ENCODE peak calls at places on chromosomes 1 and 21, in four cellular contexts. I is SK-N-SH, Q is HepG2, B is HCT116. V is an unnamed sample.

GRCh38 chr1:225950905-225951351 is 9.9 kb upstream of the LEFTY2 start:
- DNase-seq in Q (no peak), I (no peak), B (no peak), V (peak)

GRCh38 chr1:159008744-159009188 is 941 bp upstream of the IFI16 start:
- DNase-seq in B (no peak), Q (no peak), I (no peak), V (no peak)

GRCh38 chr1:226655251-226656163 is 83.6 kb downstream of the ITPKB start:
- DNase-seq in Q (no peak), I (no peak), B (no peak), V (no peak)

GRCh38 chr1:213051127-213051880 is at the start of gene RPS6KC1:
- DNase-seq in I (peak), B (peak), Q (peak), V (peak)

GRCh38 chr21:31232344-31232743 is 111.7 kb downstream of the TIAM1 start:
- DNase-seq in Q (no peak), B (no peak), I (no peak), V (no peak)

GRCh38 chr1:12406218-12407021 is 176.6 kb downstream of the VPS13D start:
- DNase-seq in Q (peak), B (no peak), I (no peak), V (no peak)

GRCh38 chr1:154145986-154146385 is 8.9 kb downstream of the NUP210L start:
- DNase-seq in B (no peak), Q (no peak), I (no peak), V (no peak)

GRCh38 chr1:98398649-98399048 is 262.9 kb upstream of the SNX7 start:
- DNase-seq in B (no peak), Q (no peak), I (no peak), V (no peak)

GRCh38 chr1:160251687-160252526 is 10.4 kb downstream of the DCAF8 start:
- DNase-seq in B (peak), I (peak), Q (peak), V (peak)

GRCh38 chr1:18630511-18631495 is at the start of gene PAX7:
- DNase-seq in I (peak), B (no peak), Q (no peak), V (no peak)

GRCh38 chr1:55275151-55275748 is 60.1 kb upstream of the USP24 start:
- DNase-seq in I (no peak), B (no peak), Q (no peak), V (peak)

GRCh38 chr1:24021403-24022266 is 41.5 kb upstream of the SRSF10 start:
- DNase-seq in I (no peak), Q (peak), B (no peak), V (no peak)

GRCh38 chr1:163822933-163823511 is 501.3 kb downstream of the NUF2 start:
- DNase-seq in I (no peak), B (no peak), Q (no peak), V (no peak)

GRCh38 chr1:192660613-192661012 is 24.7 kb downstream of the RGS13 start:
- DNase-seq in B (no peak), I (no peak), Q (no peak), V (no peak)

GRCh38 chr21:46227811-46228344 is 696 bp downstream of the LSS start:
- DNase-seq in I (no peak), Q (no peak), B (no peak), V (no peak)

GRCh38 chr1:201419737-201420607 is 1.6 kb downstream of the TNNI1 start:
- DNase-seq in B (no peak), Q (no peak), I (no peak), V (no peak)

GRCh38 chr1:56837244-56837926 is 17.2 kb upstream of the C8A start:
- DNase-seq in B (no peak), I (no peak), Q (no peak), V (no peak)

GRCh38 chr21:29656504-29657227 is 283.1 kb downstream of the GRIK1 start:
- DNase-seq in I (no peak), Q (no peak), B (no peak), V (peak)

GRCh38 chr1:54716299-54717047 is 812 bp downstream of the TTC4 start:
- DNase-seq in B (no peak), Q (no peak), I (no peak), V (peak)

GRCh38 chr1:89001510-89001909 is 9.1 kb upstream of the KYAT3 start:
- DNase-seq in Q (no peak), I (no peak), B (no peak), V (no peak)

GRCh38 chr1:14946567-14947285 is 206.8 kb upstream of the TMEM51 start:
- DNase-seq in Q (no peak), B (no peak), I (no peak), V (no peak)

GRCh38 chr1:2483026-2483425 is 6.9 kb downstream of the PLCH2 start:
- DNase-seq in Q (no peak), I (no peak), B (no peak), V (peak)

GRCh38 chr1:2480986-2481364 is 4.9 kb downstream of the PLCH2 start:
- DNase-seq in Q (no peak), B (no peak), I (peak), V (no peak)

GRCh38 chr1:2480236-2480985 is 4.3 kb downstream of the PLCH2 start:
- DNase-seq in I (peak), B (no peak), Q (no peak), V (no peak)

GRCh38 chr1:2482588-2482987 is 6.5 kb downstream of the PLCH2 start:
- DNase-seq in B (no peak), I (no peak), Q (no peak), V (no peak)

GRCh38 chr1:2481885-2482284 is 5.8 kb downstream of the PLCH2 start:
- DNase-seq in Q (no peak), B (no peak), I (peak), V (no peak)
- TF ChIP-seq ELF1 in Q (no peak), B (no peak), I (no peak), V (no peak)

GRCh38 chr1:48019714-48020315 is 22.6 kb upstream of the TRABD2B start:
- DNase-seq in I (no peak), B (no peak), Q (no peak), V (no peak)
- TF ChIP-seq ELF1 in I (no peak), B (no peak), Q (no peak), V (no peak)

GRCh38 chr1:229334269-229334668 is 8.6 kb downstream of the CCSAP start:
- DNase-seq in I (no peak), B (no peak), Q (no peak), V (no peak)
- TF ChIP-seq ELF1 in I (no peak), B (no peak), Q (no peak), V (no peak)

GRCh38 chr21:18170221-18170620 is 74.4 kb upstream of the CHODL start:
- DNase-seq in I (no peak), Q (no peak), B (no peak), V (no peak)

GRCh38 chr21:18161841-18162240 is 82.8 kb upstream of the CHODL start:
- DNase-seq in B (no peak), Q (no peak), I (no peak), V (no peak)

GRCh38 chr21:18164483-18164882 is 80.2 kb upstream of the CHODL start:
- DNase-seq in Q (no peak), I (no peak), B (no peak), V (no peak)

GRCh38 chr21:18168108-18168507 is 76.5 kb upstream of the CHODL start:
- DNase-seq in I (no peak), Q (no peak), B (no peak), V (no peak)

GRCh38 chr21:18164933-18165332 is 79.7 kb upstream of the CHODL start:
- DNase-seq in I (no peak), B (no peak), Q (no peak), V (no peak)
- TF ChIP-seq ELF1 in I (no peak), B (no peak), Q (no peak), V (no peak)

GRCh38 chr1:208349679-208350330 is 105.6 kb upstream of the PLXNA2 start:
- DNase-seq in I (no peak), B (no peak), Q (no peak), V (no peak)
- TF ChIP-seq ELF1 in I (no peak), B (no peak), Q (no peak), V (no peak)

DNA sequence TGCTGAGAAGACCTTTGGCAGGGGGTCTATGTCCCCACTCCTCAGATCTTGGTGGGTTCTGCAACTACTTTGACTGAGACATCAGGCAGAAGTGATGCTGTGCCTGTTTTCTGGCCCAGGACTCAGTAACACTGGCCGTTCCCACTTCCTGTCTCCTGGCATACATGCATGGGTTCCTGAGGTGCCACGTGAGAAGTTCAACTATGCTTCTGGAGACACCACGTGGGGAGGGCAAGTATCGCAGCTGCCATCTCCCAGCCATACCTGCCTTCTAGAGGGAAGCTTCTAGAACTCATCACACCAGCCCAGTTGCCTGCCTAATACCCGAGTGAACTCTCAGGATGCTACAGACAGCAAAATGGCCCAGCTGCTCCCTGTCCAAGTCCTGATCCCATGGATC is 65.8 kb downstream of the TRABD2B start:
- DNase-seq in Q (peak), B (peak), I (no peak), V (peak)
- TF ChIP-seq ELF1 in Q (peak), B (peak), I (no peak), V (no peak)

DNA sequence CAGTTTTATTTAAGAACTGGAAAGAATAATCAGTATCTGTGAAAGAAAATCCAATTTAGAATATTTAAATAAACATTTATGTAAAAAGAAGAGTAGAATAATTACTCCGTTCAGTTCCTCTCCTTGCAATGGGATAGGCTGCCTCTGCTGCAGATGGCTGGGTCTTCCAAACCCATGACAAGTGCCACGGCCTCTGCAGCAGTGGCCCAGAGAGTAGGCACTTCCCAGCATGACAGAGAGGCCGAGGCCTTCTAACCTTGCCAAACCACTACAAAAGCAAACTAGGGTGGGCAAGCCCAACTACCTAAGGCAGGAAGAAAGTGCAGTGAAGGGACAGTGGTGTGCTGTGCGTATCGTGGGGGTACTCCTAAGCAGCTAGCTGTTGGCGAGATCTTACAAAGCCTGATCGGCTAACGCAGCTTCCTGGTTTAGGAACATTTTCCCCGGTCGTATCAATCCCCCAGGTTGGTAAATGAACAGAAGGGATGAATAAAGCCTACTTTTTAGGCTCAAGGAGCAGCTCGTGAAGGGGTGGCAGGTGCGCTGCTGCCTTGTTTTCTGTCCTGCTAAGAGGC is 14.5 kb downstream of the ICMT start:
- DNase-seq in I (no peak), Q (no peak), B (no peak), V (no peak)
- TF ChIP-seq ELF1 in I (no peak), Q (no peak), B (no peak), V (no peak)

GRCh38 chr1:26057189-26057588 is 10.2 kb downstream of the TRIM63 start:
- DNase-seq in Q (no peak), I (no peak), B (no peak), V (no peak)

GRCh38 chr1:26059906-26060305 is 7.5 kb downstream of the TRIM63 start:
- DNase-seq in B (no peak), I (no peak), Q (no peak), V (peak)

GRCh38 chr1:26064591-26064990 is 2.8 kb downstream of the TRIM63 start:
- DNase-seq in Q (no peak), I (no peak), B (no peak), V (no peak)

GRCh38 chr1:26058052-26058595 is 9.3 kb downstream of the TRIM63 start:
- DNase-seq in B (no peak), Q (no peak), I (no peak), V (no peak)

GRCh38 chr1:26060832-26061574 is 6.4 kb downstream of the TRIM63 start:
- DNase-seq in I (no peak), Q (no peak), B (no peak), V (peak)
- TF ChIP-seq ELF1 in I (no peak), Q (no peak), B (no peak), V (no peak)

V was measured in K562.